ENCODE peak calls at places on chromosomes 12 and 14, in nine cellular contexts. One of them, this sample, is unnamed.
A peak's percentile ranks its signal among the peaks of the same experiment; 100 is the strongest.

GRCh38 chr12:32847287-32847686 is 49.3 kb downstream of the PKP2 start:
- DNase-seq in omental fat pad: no peak
- DNase-seq in upper lobe of right lung: no peak
- DNase-seq in endothelial cell: no peak
- DNase-seq in neural crest cell: no peak
- DNase-seq in GM23338: no peak
- DNase-seq in left lung: no peak
- DNase-seq in Calu3: no peak
- DNase-seq in left ventricle myocardium inferior: no peak
- DNase-seq in this sample: no peak

GRCh38 chr12:95838125-95838524 is 20.6 kb upstream of the SNRPF start:
- DNase-seq in neural crest cell: no peak
- DNase-seq in GM23338: no peak
- DNase-seq in Calu3: peak; percentile 34
- DNase-seq in endothelial cell: no peak
- DNase-seq in left ventricle myocardium inferior: no peak
- DNase-seq in omental fat pad: no peak
- DNase-seq in left lung: peak; percentile 52
- DNase-seq in upper lobe of right lung: no peak
- DNase-seq in this sample: no peak

GRCh38 chr12:131919366-131920156 is 9.5 kb upstream of the PUS1 start:
- DNase-seq in Calu3: no peak
- DNase-seq in endothelial cell: no peak
- DNase-seq in GM23338: no peak
- DNase-seq in omental fat pad: no peak
- DNase-seq in neural crest cell: no peak
- DNase-seq in upper lobe of right lung: no peak
- DNase-seq in left ventricle myocardium inferior: no peak
- DNase-seq in left lung: no peak
- DNase-seq in this sample: no peak

GRCh38 chr14:21241218-21241819 is 27.9 kb downstream of the HNRNPC start:
- DNase-seq in upper lobe of right lung: no peak
- DNase-seq in left ventricle myocardium inferior: no peak
- DNase-seq in GM23338: peak; percentile 39
- DNase-seq in Calu3: no peak
- DNase-seq in omental fat pad: no peak
- DNase-seq in left lung: no peak
- DNase-seq in neural crest cell: no peak
- DNase-seq in endothelial cell: no peak
- DNase-seq in this sample: no peak

GRCh38 chr14:21521526-21521925 is 4.6 kb downstream of the SALL2 start:
- DNase-seq in left lung: no peak
- DNase-seq in GM23338: no peak
- DNase-seq in omental fat pad: no peak
- DNase-seq in endothelial cell: no peak
- DNase-seq in Calu3: no peak
- DNase-seq in left ventricle myocardium inferior: no peak
- DNase-seq in neural crest cell: no peak
- DNase-seq in upper lobe of right lung: no peak
- DNase-seq in this sample: no peak

GRCh38 chr12:57621497-57622292 is 10.5 kb downstream of the ARHGEF25 start:
- DNase-seq in omental fat pad: peak; percentile 75
- DNase-seq in left ventricle myocardium inferior: peak; percentile 64
- DNase-seq in upper lobe of right lung: peak; percentile 81
- DNase-seq in left lung: no peak
- DNase-seq in Calu3: peak; percentile 76
- DNase-seq in neural crest cell: peak; percentile 81
- DNase-seq in GM23338: peak; percentile 77
- DNase-seq in endothelial cell: peak; percentile 83
- DNase-seq in this sample: no peak

GRCh38 chr14:95335071-95335470 is 15.4 kb upstream of the CLMN start:
- DNase-seq in omental fat pad: no peak
- DNase-seq in GM23338: no peak
- DNase-seq in left ventricle myocardium inferior: no peak
- DNase-seq in endothelial cell: no peak
- DNase-seq in neural crest cell: no peak
- DNase-seq in Calu3: no peak
- DNase-seq in upper lobe of right lung: no peak
- DNase-seq in left lung: no peak
- DNase-seq in this sample: no peak

GRCh38 chr12:104372048-104372720 is 68.6 kb downstream of the EID3 start:
- DNase-seq in GM23338: no peak
- DNase-seq in left ventricle myocardium inferior: no peak
- DNase-seq in endothelial cell: no peak
- DNase-seq in left lung: no peak
- DNase-seq in upper lobe of right lung: no peak
- DNase-seq in neural crest cell: no peak
- DNase-seq in Calu3: no peak
- DNase-seq in omental fat pad: no peak
- DNase-seq in this sample: no peak

GRCh38 chr12:64801381-64801780 is 23.1 kb upstream of the TBC1D30 start:
- DNase-seq in endothelial cell: no peak
- DNase-seq in left lung: no peak
- DNase-seq in GM23338: peak; percentile 39
- DNase-seq in neural crest cell: no peak
- DNase-seq in omental fat pad: no peak
- DNase-seq in Calu3: no peak
- DNase-seq in upper lobe of right lung: no peak
- DNase-seq in left ventricle myocardium inferior: no peak
- DNase-seq in this sample: no peak

DNA sequence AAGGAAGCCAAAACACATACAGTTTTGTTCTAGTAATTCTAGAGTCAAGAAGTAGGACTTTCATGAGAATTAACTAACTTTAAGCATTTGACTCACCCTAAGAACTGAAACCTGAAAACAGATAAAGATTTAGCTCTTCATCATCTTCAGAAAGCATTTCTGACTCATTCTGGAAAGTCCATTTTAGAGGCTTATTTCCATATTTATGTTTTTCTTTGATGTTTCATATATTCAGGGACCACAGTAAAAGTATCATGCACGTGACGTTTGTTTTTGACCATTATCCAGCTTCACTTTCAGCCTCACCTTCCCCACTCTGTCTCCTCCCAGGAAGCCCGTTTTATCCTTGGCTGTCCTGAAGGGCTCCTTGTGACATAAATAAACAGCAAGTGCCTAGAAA is 79.2 kb downstream of the MDGA2 start:
- DNase-seq in neural crest cell: no peak
- DNase-seq in upper lobe of right lung: no peak
- DNase-seq in GM23338: no peak
- DNase-seq in Calu3: no peak
- DNase-seq in endothelial cell: no peak
- DNase-seq in omental fat pad: no peak
- DNase-seq in left ventricle myocardium inferior: no peak
- DNase-seq in left lung: no peak
- DNase-seq in this sample: no peak
- TF ChIP-seq CTCF in neural crest cell: no peak
- TF ChIP-seq CTCF in upper lobe of right lung: no peak
- TF ChIP-seq CTCF in GM23338: no peak
- TF ChIP-seq CTCF in Calu3: no peak
- TF ChIP-seq CTCF in endothelial cell: no peak
- TF ChIP-seq CTCF in omental fat pad: no peak
- TF ChIP-seq CTCF in left ventricle myocardium inferior: no peak
- TF ChIP-seq CTCF in left lung: no peak
- TF ChIP-seq CTCF in this sample: no peak

DNA sequence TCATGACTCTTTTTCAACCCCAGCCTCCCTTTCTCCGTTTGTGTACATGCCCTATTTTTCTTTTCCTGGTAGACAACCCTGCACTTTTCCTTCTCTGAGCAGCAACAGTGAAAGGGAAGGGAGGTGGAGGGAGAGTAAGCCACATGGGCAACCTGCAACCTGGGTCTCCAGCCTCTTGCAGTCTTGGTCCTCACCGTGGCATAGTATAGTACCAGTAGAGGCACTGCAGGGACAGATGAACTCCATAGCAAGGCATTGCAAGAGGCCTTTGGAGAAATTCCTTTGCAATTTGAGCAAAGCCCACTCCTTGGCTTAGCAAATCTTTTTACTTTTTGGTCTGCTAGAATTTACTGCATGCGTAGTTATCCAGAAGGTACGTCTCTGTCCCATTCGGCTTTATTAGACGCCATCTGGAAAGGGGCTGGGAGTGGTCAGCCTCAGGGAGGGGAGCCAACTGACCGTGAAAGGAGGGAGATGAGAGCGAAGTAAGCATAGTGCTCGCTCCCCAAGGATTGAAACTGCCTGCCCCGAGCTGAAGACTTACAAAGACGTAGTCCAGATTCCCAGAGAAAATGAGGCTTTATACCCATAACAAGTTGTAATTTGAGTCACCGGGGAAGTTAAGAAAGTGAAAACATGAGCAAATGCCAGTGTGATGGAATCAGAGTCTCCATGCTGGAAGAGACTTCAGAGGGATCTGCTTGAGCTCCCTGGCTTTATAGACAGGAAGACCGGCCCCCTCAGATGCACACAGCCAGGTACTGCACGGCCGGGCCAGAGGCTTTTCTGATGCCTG is 331.9 kb downstream of the CACNA1C start:
- DNase-seq in omental fat pad: peak; percentile 10
- DNase-seq in neural crest cell: no peak
- DNase-seq in endothelial cell: no peak
- DNase-seq in GM23338: no peak
- DNase-seq in Calu3: no peak
- DNase-seq in left lung: no peak
- DNase-seq in upper lobe of right lung: no peak
- DNase-seq in left ventricle myocardium inferior: no peak
- DNase-seq in this sample: no peak
- TF ChIP-seq CTCF in omental fat pad: no peak
- TF ChIP-seq CTCF in neural crest cell: no peak
- TF ChIP-seq CTCF in endothelial cell: no peak
- TF ChIP-seq CTCF in GM23338: no peak
- TF ChIP-seq CTCF in Calu3: no peak
- TF ChIP-seq CTCF in left lung: no peak
- TF ChIP-seq CTCF in upper lobe of right lung: no peak
- TF ChIP-seq CTCF in left ventricle myocardium inferior: no peak
- TF ChIP-seq CTCF in this sample: no peak

GRCh38 chr12:80834724-80835123 is 103.0 kb downstream of the LIN7A start:
- DNase-seq in neural crest cell: no peak
- DNase-seq in left ventricle myocardium inferior: no peak
- DNase-seq in GM23338: no peak
- DNase-seq in upper lobe of right lung: no peak
- DNase-seq in omental fat pad: no peak
- DNase-seq in left lung: no peak
- DNase-seq in Calu3: no peak
- DNase-seq in endothelial cell: no peak
- DNase-seq in this sample: no peak

GRCh38 chr12:80838024-80838658 is 99.6 kb downstream of the LIN7A start:
- DNase-seq in left ventricle myocardium inferior: no peak
- DNase-seq in upper lobe of right lung: no peak
- DNase-seq in Calu3: no peak
- DNase-seq in endothelial cell: no peak
- DNase-seq in neural crest cell: no peak
- DNase-seq in omental fat pad: no peak
- DNase-seq in left lung: no peak
- DNase-seq in GM23338: no peak
- DNase-seq in this sample: no peak

GRCh38 chr12:80838708-80839107 is 99.0 kb downstream of the LIN7A start:
- DNase-seq in GM23338: no peak
- DNase-seq in left ventricle myocardium inferior: no peak
- DNase-seq in Calu3: no peak
- DNase-seq in endothelial cell: no peak
- DNase-seq in left lung: no peak
- DNase-seq in neural crest cell: no peak
- DNase-seq in omental fat pad: no peak
- DNase-seq in upper lobe of right lung: no peak
- DNase-seq in this sample: no peak

GRCh38 chr12:80837342-80837978 is 100.3 kb downstream of the LIN7A start:
- DNase-seq in endothelial cell: peak; percentile 28
- DNase-seq in neural crest cell: peak; percentile 18
- DNase-seq in omental fat pad: no peak
- DNase-seq in upper lobe of right lung: no peak
- DNase-seq in GM23338: peak; percentile 91
- DNase-seq in left ventricle myocardium inferior: no peak
- DNase-seq in Calu3: peak; percentile 45
- DNase-seq in left lung: no peak
- DNase-seq in this sample: no peak
- TF ChIP-seq CTCF in endothelial cell: peak; percentile 49
- TF ChIP-seq CTCF in neural crest cell: peak; percentile 83
- TF ChIP-seq CTCF in omental fat pad: no peak
- TF ChIP-seq CTCF in upper lobe of right lung: peak; percentile 65
- TF ChIP-seq CTCF in GM23338: peak; percentile 91
- TF ChIP-seq CTCF in left ventricle myocardium inferior: peak; percentile 77
- TF ChIP-seq CTCF in Calu3: peak; percentile 64
- TF ChIP-seq CTCF in left lung: peak; percentile 51
- TF ChIP-seq CTCF in this sample: peak; percentile 82

GRCh38 chr12:69524331-69524630 is 54.1 kb downstream of the FRS2 start:
- DNase-seq in neural crest cell: no peak
- DNase-seq in endothelial cell: no peak
- DNase-seq in left ventricle myocardium inferior: no peak
- DNase-seq in omental fat pad: no peak
- DNase-seq in upper lobe of right lung: no peak
- DNase-seq in Calu3: no peak
- DNase-seq in GM23338: no peak
- DNase-seq in left lung: no peak
- DNase-seq in this sample: no peak

GRCh38 chr12:69529021-69529420 is 56.2 kb upstream of the CCT2 start:
- DNase-seq in neural crest cell: no peak
- DNase-seq in Calu3: no peak
- DNase-seq in GM23338: no peak
- DNase-seq in left lung: no peak
- DNase-seq in endothelial cell: no peak
- DNase-seq in omental fat pad: no peak
- DNase-seq in left ventricle myocardium inferior: no peak
- DNase-seq in upper lobe of right lung: no peak
- DNase-seq in this sample: no peak

GRCh38 chr12:69527506-69528272 is 57.5 kb downstream of the FRS2 start:
- DNase-seq in GM23338: no peak
- DNase-seq in neural crest cell: no peak
- DNase-seq in left lung: no peak
- DNase-seq in endothelial cell: no peak
- DNase-seq in left ventricle myocardium inferior: no peak
- DNase-seq in omental fat pad: no peak
- DNase-seq in Calu3: no peak
- DNase-seq in upper lobe of right lung: no peak
- DNase-seq in this sample: no peak

GRCh38 chr12:69523433-69524330 is 53.5 kb downstream of the FRS2 start:
- DNase-seq in neural crest cell: no peak
- DNase-seq in upper lobe of right lung: no peak
- DNase-seq in Calu3: no peak
- DNase-seq in left lung: no peak
- DNase-seq in GM23338: no peak
- DNase-seq in left ventricle myocardium inferior: peak; percentile 37
- DNase-seq in omental fat pad: no peak
- DNase-seq in endothelial cell: no peak
- DNase-seq in this sample: no peak

DNA sequence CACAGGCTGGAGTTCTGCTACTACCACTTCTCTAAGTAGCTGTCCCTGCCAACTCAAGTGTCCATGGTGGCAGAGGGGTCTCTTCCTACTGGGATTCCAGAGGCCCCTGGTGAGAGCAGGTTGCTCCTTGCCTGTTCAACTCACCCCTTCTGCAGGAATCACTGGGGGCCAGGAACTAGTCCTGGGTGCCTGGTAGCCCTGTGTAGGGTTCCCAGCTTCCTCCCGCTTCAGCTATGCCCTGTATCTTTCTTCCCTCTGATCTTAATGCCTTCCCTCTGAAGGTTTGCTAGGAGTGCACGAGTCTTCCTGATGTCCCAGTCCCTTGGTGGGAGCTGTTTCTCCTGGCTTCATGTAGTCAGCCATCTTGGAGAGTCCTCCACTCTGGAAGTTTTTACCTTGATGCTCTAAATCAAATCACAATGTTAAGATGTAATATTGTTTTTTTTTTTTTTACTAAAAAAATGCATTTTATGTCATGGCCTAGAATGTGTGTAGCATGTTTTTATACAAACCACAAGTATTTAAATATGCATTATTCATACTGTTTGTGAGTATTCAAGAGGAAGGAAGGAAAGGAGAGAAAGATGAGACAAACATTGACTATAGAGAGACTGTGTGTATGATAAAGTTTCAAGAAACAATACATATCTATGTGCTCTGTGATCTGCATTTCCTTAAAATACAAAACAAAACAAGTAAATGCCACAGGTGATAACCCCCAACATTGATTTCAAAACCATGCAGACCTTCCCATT is 54.7 kb downstream of the FRS2 start:
- DNase-seq in endothelial cell: no peak
- DNase-seq in left ventricle myocardium inferior: no peak
- DNase-seq in neural crest cell: no peak
- DNase-seq in Calu3: no peak
- DNase-seq in upper lobe of right lung: no peak
- DNase-seq in GM23338: no peak
- DNase-seq in left lung: no peak
- DNase-seq in omental fat pad: no peak
- DNase-seq in this sample: no peak
- TF ChIP-seq CTCF in endothelial cell: no peak
- TF ChIP-seq CTCF in left ventricle myocardium inferior: no peak
- TF ChIP-seq CTCF in neural crest cell: no peak
- TF ChIP-seq CTCF in Calu3: no peak
- TF ChIP-seq CTCF in upper lobe of right lung: no peak
- TF ChIP-seq CTCF in GM23338: no peak
- TF ChIP-seq CTCF in left lung: no peak
- TF ChIP-seq CTCF in omental fat pad: no peak
- TF ChIP-seq CTCF in this sample: no peak

This sample was measured in type B pancreatic cell.